ENCODE peak calls at places on chromosome 14, in six cellular contexts. One of them, this sample, is unnamed.

GRCh38 chr14:89258728-89259273 is 158.2 kb downstream of the FOXN3 start:
- DNase-seq in K562: no peak
- DNase-seq in NT2/D1: no peak
- DNase-seq in GM12878: no peak
- DNase-seq in HepG2: no peak
- DNase-seq in H1: no peak
- DNase-seq in this sample: no peak

GRCh38 chr14:51576899-51577298 is 74.8 kb upstream of the FRMD6 start:
- DNase-seq in K562: no peak
- DNase-seq in NT2/D1: no peak
- DNase-seq in GM12878: no peak
- DNase-seq in HepG2: no peak
- DNase-seq in H1: no peak
- DNase-seq in this sample: no peak

GRCh38 chr14:20194101-20194500 is 3.4 kb downstream of the OR11G2 start:
- DNase-seq in K562: no peak
- DNase-seq in NT2/D1: no peak
- DNase-seq in GM12878: no peak
- DNase-seq in HepG2: no peak
- DNase-seq in H1: no peak
- DNase-seq in this sample: no peak

GRCh38 chr14:68722186-68722585 is 70.7 kb downstream of the ZFP36L1 start:
- DNase-seq in K562: no peak
- DNase-seq in NT2/D1: no peak
- DNase-seq in GM12878: no peak
- DNase-seq in HepG2: no peak
- DNase-seq in H1: no peak
- DNase-seq in this sample: no peak

GRCh38 chr14:67911506-67911905 is 91.9 kb downstream of the RAD51B start:
- DNase-seq in K562: no peak
- DNase-seq in NT2/D1: no peak
- DNase-seq in GM12878: no peak
- DNase-seq in HepG2: no peak
- DNase-seq in H1: no peak
- DNase-seq in this sample: no peak

GRCh38 chr14:105497671-105498429 is 6.8 kb downstream of the TEDC1 start:
- DNase-seq in K562: no peak
- DNase-seq in NT2/D1: no peak
- DNase-seq in GM12878: no peak
- DNase-seq in HepG2: no peak
- DNase-seq in H1: no peak
- DNase-seq in this sample: no peak

GRCh38 chr14:60756847-60757246 is 22.3 kb downstream of the MNAT1 start:
- DNase-seq in K562: no peak
- DNase-seq in NT2/D1: no peak
- DNase-seq in GM12878: no peak
- DNase-seq in HepG2: no peak
- DNase-seq in H1: no peak
- DNase-seq in this sample: no peak

GRCh38 chr14:33938131-33938949 is 12.5 kb downstream of the EGLN3 start:
- DNase-seq in K562: peak
- DNase-seq in NT2/D1: peak
- DNase-seq in GM12878: peak
- DNase-seq in HepG2: peak
- DNase-seq in H1: no peak
- DNase-seq in this sample: peak

GRCh38 chr14:100709252-100709955 is 17.3 kb upstream of the DLK1 start:
- DNase-seq in K562: no peak
- DNase-seq in NT2/D1: no peak
- DNase-seq in GM12878: no peak
- DNase-seq in HepG2: no peak
- DNase-seq in H1: no peak
- DNase-seq in this sample: no peak

GRCh38 chr14:50001999-50002925 is 109.4 kb downstream of the ARF6 start:
- DNase-seq in K562: peak
- DNase-seq in NT2/D1: no peak
- DNase-seq in GM12878: peak
- DNase-seq in HepG2: no peak
- DNase-seq in H1: no peak
- DNase-seq in this sample: no peak

GRCh38 chr14:106605548-106606448 is 1079.4 kb downstream of the TMEM121 start:
- DNase-seq in K562: peak
- DNase-seq in NT2/D1: no peak
- DNase-seq in GM12878: peak
- DNase-seq in HepG2: peak
- DNase-seq in H1: no peak
- DNase-seq in this sample: no peak

GRCh38 chr14:29710015-29710414 is 217.6 kb downstream of the PRKD1 start:
- DNase-seq in K562: no peak
- DNase-seq in NT2/D1: no peak
- DNase-seq in GM12878: no peak
- DNase-seq in HepG2: no peak
- DNase-seq in H1: no peak
- DNase-seq in this sample: no peak

GRCh38 chr14:49972840-49973239 is 80.0 kb downstream of the ARF6 start:
- DNase-seq in K562: peak
- DNase-seq in NT2/D1: no peak
- DNase-seq in GM12878: no peak
- DNase-seq in HepG2: peak
- DNase-seq in H1: no peak
- DNase-seq in this sample: peak

GRCh38 chr14:60722836-60723217 is 1.3 kb downstream of the SIX4 start:
- DNase-seq in K562: peak
- DNase-seq in NT2/D1: no peak
- DNase-seq in GM12878: no peak
- DNase-seq in HepG2: no peak
- DNase-seq in H1: no peak
- DNase-seq in this sample: no peak

GRCh38 chr14:75165586-75166391 is 10.6 kb downstream of the TMED10 start:
- DNase-seq in K562: no peak
- DNase-seq in NT2/D1: no peak
- DNase-seq in GM12878: no peak
- DNase-seq in HepG2: no peak
- DNase-seq in H1: no peak
- DNase-seq in this sample: no peak

GRCh38 chr14:93619176-93619793 is 169.0 kb downstream of the PRIMA1 start:
- DNase-seq in K562: peak
- DNase-seq in NT2/D1: no peak
- DNase-seq in GM12878: peak
- DNase-seq in HepG2: peak
- DNase-seq in H1: no peak
- DNase-seq in this sample: peak

GRCh38 chr14:73478684-73479083 is 12.0 kb upstream of the RIOX1 start:
- DNase-seq in K562: no peak
- DNase-seq in NT2/D1: no peak
- DNase-seq in GM12878: no peak
- DNase-seq in HepG2: peak
- DNase-seq in H1: no peak
- DNase-seq in this sample: no peak

GRCh38 chr14:69484444-69485113 is at the start of gene PLEKHD1:
- DNase-seq in K562: no peak
- DNase-seq in NT2/D1: peak
- DNase-seq in GM12878: no peak
- DNase-seq in HepG2: no peak
- DNase-seq in H1: peak
- DNase-seq in this sample: peak

GRCh38 chr14:62934439-62934838 is 110.8 kb downstream of the KCNH5 start:
- DNase-seq in K562: no peak
- DNase-seq in NT2/D1: no peak
- DNase-seq in GM12878: no peak
- DNase-seq in HepG2: no peak
- DNase-seq in H1: no peak
- DNase-seq in this sample: no peak

GRCh38 chr14:62943202-62943601 is 102.1 kb downstream of the KCNH5 start:
- DNase-seq in K562: no peak
- DNase-seq in NT2/D1: no peak
- DNase-seq in GM12878: no peak
- DNase-seq in HepG2: no peak
- DNase-seq in H1: no peak
- DNase-seq in this sample: no peak

GRCh38 chr14:62939970-62940369 is 105.3 kb downstream of the KCNH5 start:
- DNase-seq in K562: no peak
- DNase-seq in NT2/D1: no peak
- DNase-seq in GM12878: no peak
- DNase-seq in HepG2: no peak
- DNase-seq in H1: no peak
- DNase-seq in this sample: no peak

GRCh38 chr14:62938774-62939173 is 106.5 kb downstream of the KCNH5 start:
- DNase-seq in K562: no peak
- DNase-seq in NT2/D1: no peak
- DNase-seq in GM12878: no peak
- DNase-seq in HepG2: no peak
- DNase-seq in H1: no peak
- DNase-seq in this sample: no peak
- TF ChIP-seq ZNF274 in K562: no peak
- TF ChIP-seq ZNF274 in NT2/D1: no peak
- TF ChIP-seq ZNF274 in GM12878: no peak
- TF ChIP-seq ZNF274 in HepG2: no peak
- TF ChIP-seq ZNF274 in H1: no peak
- TF ChIP-seq ZNF274 in this sample: no peak

DNA sequence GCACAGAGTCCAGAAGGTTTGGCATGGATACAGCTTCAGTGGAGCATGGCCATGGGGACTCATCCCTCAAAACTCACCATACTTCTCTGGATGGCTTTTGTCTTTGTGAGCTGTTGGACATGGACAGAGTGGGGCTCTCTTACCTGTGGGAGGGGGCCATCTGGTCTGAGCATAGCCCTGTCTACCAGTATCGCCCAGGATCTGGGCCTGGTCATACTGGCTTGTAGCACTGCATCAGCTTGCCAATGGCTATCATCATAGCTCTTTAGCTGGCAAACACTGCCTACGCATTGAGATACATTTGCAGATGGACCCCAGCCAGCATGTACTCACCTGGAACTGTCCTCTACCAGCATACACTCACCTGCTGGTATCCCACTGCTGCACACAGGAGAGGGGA is 975.2 kb upstream of the NOVA1 start:
- DNase-seq in K562: no peak
- DNase-seq in NT2/D1: no peak
- DNase-seq in GM12878: no peak
- DNase-seq in HepG2: no peak
- DNase-seq in H1: no peak
- DNase-seq in this sample: no peak
- TF ChIP-seq ZNF274 in K562: no peak
- TF ChIP-seq ZNF274 in NT2/D1: no peak
- TF ChIP-seq ZNF274 in GM12878: no peak
- TF ChIP-seq ZNF274 in HepG2: no peak
- TF ChIP-seq ZNF274 in H1: no peak
- TF ChIP-seq ZNF274 in this sample: no peak

GRCh38 chr14:77302926-77303325 is 17.8 kb downstream of the POMT2 start:
- DNase-seq in K562: peak
- DNase-seq in NT2/D1: no peak
- DNase-seq in GM12878: no peak
- DNase-seq in HepG2: peak
- DNase-seq in H1: no peak
- DNase-seq in this sample: peak
- TF ChIP-seq ZNF274 in K562: no peak
- TF ChIP-seq ZNF274 in NT2/D1: no peak
- TF ChIP-seq ZNF274 in GM12878: no peak
- TF ChIP-seq ZNF274 in HepG2: no peak
- TF ChIP-seq ZNF274 in H1: no peak
- TF ChIP-seq ZNF274 in this sample: no peak

GRCh38 chr14:26987734-26988363 is 390.0 kb upstream of the NOVA1 start:
- DNase-seq in K562: no peak
- DNase-seq in NT2/D1: no peak
- DNase-seq in GM12878: no peak
- DNase-seq in HepG2: no peak
- DNase-seq in H1: no peak
- DNase-seq in this sample: no peak

GRCh38 chr14:26982071-26982470 is 384.2 kb upstream of the NOVA1 start:
- DNase-seq in K562: no peak
- DNase-seq in NT2/D1: no peak
- DNase-seq in GM12878: no peak
- DNase-seq in HepG2: no peak
- DNase-seq in H1: no peak
- DNase-seq in this sample: no peak

DNA sequence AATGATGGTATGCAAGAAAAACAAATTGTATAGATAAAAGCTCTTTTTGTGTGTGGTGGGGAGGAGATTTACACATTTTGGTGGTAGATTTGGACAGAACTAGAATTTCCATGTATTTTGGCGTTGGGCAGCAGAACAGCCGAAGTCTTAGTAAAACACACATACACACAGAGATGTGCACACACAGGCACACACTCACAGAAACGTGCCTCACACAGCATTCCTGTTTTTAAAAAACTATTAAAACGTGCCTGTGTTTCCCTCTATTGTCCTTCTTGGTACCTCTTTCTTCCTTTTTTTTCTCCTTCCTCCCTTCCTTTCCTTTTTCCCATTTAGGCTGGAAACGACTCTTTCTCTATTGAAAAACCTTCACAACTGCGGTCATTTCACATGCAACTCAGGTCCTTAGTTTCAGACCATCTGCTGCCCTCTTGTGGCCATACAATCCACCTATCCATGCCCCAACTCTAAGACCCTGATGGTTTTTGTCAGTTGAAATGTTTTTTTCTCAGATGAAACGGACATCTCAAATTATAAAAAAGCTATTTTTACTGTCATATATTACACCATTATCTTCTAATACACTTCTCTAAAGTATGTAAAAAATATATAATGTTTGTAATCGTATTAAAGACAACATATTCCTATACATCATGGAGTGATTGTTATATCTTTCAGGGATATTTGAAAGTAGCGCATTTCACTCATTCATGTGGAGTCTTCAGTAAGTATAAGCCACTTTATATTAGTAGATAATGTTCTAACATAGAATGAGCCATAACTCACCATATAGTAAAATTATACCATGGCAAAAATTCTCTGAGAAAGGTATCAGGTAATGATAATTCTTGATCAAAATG is 386.7 kb upstream of the NOVA1 start:
- DNase-seq in K562: peak
- DNase-seq in NT2/D1: peak
- DNase-seq in GM12878: no peak
- DNase-seq in HepG2: peak
- DNase-seq in H1: peak
- DNase-seq in this sample: peak
- TF ChIP-seq ZNF274 in K562: no peak
- TF ChIP-seq ZNF274 in NT2/D1: no peak
- TF ChIP-seq ZNF274 in GM12878: no peak
- TF ChIP-seq ZNF274 in HepG2: no peak
- TF ChIP-seq ZNF274 in H1: no peak
- TF ChIP-seq ZNF274 in this sample: no peak

DNA sequence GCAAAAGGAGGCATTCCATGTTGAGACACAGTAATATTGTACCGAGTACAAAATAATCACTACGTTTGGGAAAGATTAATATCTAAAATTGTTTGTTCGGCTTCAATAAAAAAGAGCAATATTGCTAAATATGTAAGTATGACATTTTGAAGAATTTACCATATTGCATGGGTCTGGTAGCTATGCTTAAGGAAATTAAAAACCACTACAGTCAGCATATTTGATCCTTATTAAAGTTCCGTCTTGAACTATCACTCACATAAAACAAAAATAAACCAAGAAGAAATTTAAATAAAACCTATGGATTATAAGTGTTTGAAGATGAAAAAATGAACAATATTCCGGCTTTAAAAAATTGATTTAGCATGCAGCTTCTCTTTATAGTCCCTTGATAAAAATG is 63.8 kb downstream of the SETD3 start:
- DNase-seq in K562: no peak
- DNase-seq in NT2/D1: no peak
- DNase-seq in GM12878: no peak
- DNase-seq in HepG2: no peak
- DNase-seq in H1: no peak
- DNase-seq in this sample: no peak
- TF ChIP-seq ZNF274 in K562: no peak
- TF ChIP-seq ZNF274 in NT2/D1: no peak
- TF ChIP-seq ZNF274 in GM12878: no peak
- TF ChIP-seq ZNF274 in HepG2: no peak
- TF ChIP-seq ZNF274 in H1: no peak
- TF ChIP-seq ZNF274 in this sample: no peak